ENCODE peak calls at places on chromosomes 16 and 17, in five cellular contexts. T, D, Y, S and W are unnamed samples. For H3K4me1, the result is how much of the 10 kb centered on the place peaks cover.

GRCh38 chr16:1097800-1098199 is 1.8 kb upstream of the C1QTNF8 start:
- DNase-seq in T (no peak), D (no peak), Y (no peak), S (no peak), W (no peak)

GRCh38 chr16:83356266-83356665 is 451.5 kb upstream of the HSBP1 start:
- DNase-seq in T (peak), D (no peak), Y (peak), S (peak), W (peak)

GRCh38 chr17:28272166-28272565 is 46.8 kb upstream of the TMEM97 start:
- DNase-seq in T (no peak), D (no peak), Y (no peak), S (no peak), W (no peak)

GRCh38 chr17:62966426-62967110 is 533 bp downstream of the TANC2 start:
- DNase-seq in T (peak), D (peak), Y (no peak), S (peak), W (no peak)

GRCh38 chr17:624341-624860 is 90.2 kb downstream of the VPS53 start:
- DNase-seq in T (no peak), D (no peak), Y (no peak), S (no peak), W (no peak)

GRCh38 chr17:61412860-61413653 is 13.4 kb downstream of the TBX2 start:
- DNase-seq in T (peak), D (no peak), Y (no peak), S (peak), W (no peak)

GRCh38 chr17:37543527-37544122 is 53.9 kb downstream of the DUSP14 start:
- DNase-seq in T (no peak), D (no peak), Y (no peak), S (no peak), W (no peak)

GRCh38 chr16:47408491-47408890 is 52.4 kb downstream of the ITFG1 start:
- DNase-seq in T (no peak), D (no peak), Y (no peak), S (no peak), W (no peak)

GRCh38 chr17:27076814-27077213 is 217.1 kb upstream of the WSB1 start:
- DNase-seq in T (no peak), D (no peak), Y (no peak), S (no peak), W (no peak)

GRCh38 chr16:990516-991291 is 9.1 kb downstream of the SOX8 start:
- DNase-seq in T (peak), D (no peak), Y (no peak), S (no peak), W (no peak)

GRCh38 chr17:26782153-26782552 is 511.8 kb upstream of the WSB1 start:
- DNase-seq in T (no peak), D (no peak), Y (no peak), S (no peak), W (no peak)

GRCh38 chr16:56861756-56862155 is 3.3 kb upstream of the SLC12A3 start:
- DNase-seq in T (no peak), D (no peak), Y (no peak), S (no peak), W (no peak)

GRCh38 chr17:77366206-77366557 is 225.4 kb downstream of the SEC14L1 start:
- DNase-seq in T (no peak), D (no peak), Y (no peak), S (no peak), W (peak)

GRCh38 chr16:24686678-24687077 is 42.8 kb upstream of the TNRC6A start:
- DNase-seq in T (peak), D (no peak), Y (no peak), S (no peak), W (no peak)

GRCh38 chr16:17083628-17084027 is 387.1 kb downstream of the XYLT1 start:
- DNase-seq in T (peak), D (no peak), Y (no peak), S (no peak), W (no peak)

GRCh38 chr17:60640503-60640902 is 37.1 kb upstream of the BCAS3 start:
- DNase-seq in T (peak), D (no peak), Y (no peak), S (peak), W (peak)

GRCh38 chr17:82152556-82153294 is 54.7 kb upstream of the FASN start:
- DNase-seq in T (no peak), D (no peak), Y (no peak), S (no peak), W (no peak)

GRCh38 chr16:70573451-70574121 is 50.0 kb downstream of the SF3B3 start:
- DNase-seq in T (no peak), D (no peak), Y (peak), S (peak), W (peak)

GRCh38 chr17:81096741-81097133 is 61.8 kb downstream of the BAIAP2 start:
- DNase-seq in T (no peak), D (no peak), Y (no peak), S (no peak), W (no peak)

GRCh38 chr16:66563574-66564334 is 2.5 kb upstream of the CMTM1 start:
- DNase-seq in T (no peak), D (no peak), Y (no peak), S (no peak), W (no peak)

GRCh38 chr16:4660454-4661007 is 32.8 kb upstream of the NUDT16L1 start:
- DNase-seq in T (no peak), D (peak), Y (peak), S (peak), W (no peak)

GRCh38 chr17:63601439-63602371 is 1.0 kb downstream of the TACO1 start:
- DNase-seq in T (peak), D (no peak), Y (peak), S (peak), W (no peak)

GRCh38 chr17:8212312-8213180 is 2.2 kb upstream of the AURKB start:
- DNase-seq in T (no peak), D (no peak), Y (no peak), S (no peak), W (no peak)

GRCh38 chr17:12041316-12041715 is 20.6 kb downstream of the MAP2K4 start:
- DNase-seq in T (no peak), D (no peak), Y (peak), S (no peak), W (peak)

GRCh38 chr17:7107012-7107754 is 7.4 kb downstream of the ASGR2 start:
- DNase-seq in T (no peak), D (no peak), Y (no peak), S (no peak), W (no peak)

GRCh38 chr17:17120716-17121115 is 78.5 kb downstream of the MPRIP start:
- DNase-seq in T (no peak), D (no peak), Y (no peak), S (no peak), W (no peak)

GRCh38 chr16:86899156-86899555 is 320.8 kb downstream of the FOXL1 start:
- DNase-seq in T (no peak), D (no peak), Y (no peak), S (no peak), W (no peak)

GRCh38 chr16:86575754-86576557 is 2.4 kb upstream of the FOXL1 start:
- DNase-seq in T (peak), D (peak), Y (peak), S (peak), W (peak)

GRCh38 chr17:31739300-31739699 is 119.7 kb downstream of the COPRS start:
- DNase-seq in T (no peak), D (no peak), Y (peak), S (peak), W (no peak)

GRCh38 chr16:48317614-48318013 is 67.6 kb downstream of the SIAH1 start:
- DNase-seq in T (no peak), D (no peak), Y (peak), S (no peak), W (peak)

GRCh38 chr16:83615131-83615530 is 192.6 kb upstream of the HSBP1 start:
- DNase-seq in T (no peak), D (no peak), Y (peak), S (no peak), W (no peak)

GRCh38 chr16:12097523-12098428 is 121.2 kb downstream of the SNX29 start:
- DNase-seq in T (peak), D (no peak), Y (peak), S (peak), W (peak)

GRCh38 chr16:2692251-2692947 is 10.1 kb downstream of the KCTD5 start:
- DNase-seq in T (peak), D (no peak), Y (peak), S (no peak), W (no peak)

GRCh38 chr16:35906440-35906839 is 2447.0 kb downstream of the TP53TG3F start:
- DNase-seq in T (no peak), D (no peak), Y (no peak), S (no peak), W (no peak)

GRCh38 chr17:12974319-12974661 is 43.5 kb downstream of the ELAC2 start:
- DNase-seq in T (no peak), D (no peak), Y (peak), S (no peak), W (no peak)

GRCh38 chr17:18257747-18258355 is 687 bp downstream of the FLII start:
- DNase-seq in T (peak), D (no peak), Y (peak), S (peak), W (peak)

GRCh38 chr16:79607587-79607986 is 7.0 kb upstream of the MAF start:
- DNase-seq in T (no peak), D (no peak), Y (peak), S (peak), W (peak)

GRCh38 chr16:25868966-25869365 is 177.2 kb downstream of the HS3ST4 start:
- DNase-seq in T (no peak), D (no peak), Y (no peak), S (no peak), W (no peak)

DNA sequence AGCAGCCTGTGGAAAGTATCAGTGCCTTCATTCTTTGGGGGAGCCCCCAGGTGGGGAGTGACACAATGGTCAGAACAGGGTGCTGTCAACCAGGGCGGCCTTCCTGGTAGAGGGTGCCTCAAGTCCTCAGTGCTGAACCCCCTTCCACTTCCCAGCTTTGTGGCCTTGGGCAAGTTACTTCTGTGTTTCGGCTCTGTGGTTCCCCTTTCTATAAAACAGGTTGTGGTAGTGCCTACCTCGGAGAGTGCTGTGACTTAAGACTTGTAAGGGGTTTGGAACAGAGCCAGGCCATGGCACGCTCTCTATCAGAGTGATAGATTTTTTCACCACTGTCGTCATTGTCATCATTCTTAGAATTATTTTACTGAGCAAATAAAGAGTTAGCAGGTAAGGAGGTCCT is 141.1 kb downstream of the CCDC182 start:
- DNase-seq in T (no peak), D (peak), Y (no peak), S (no peak), W (no peak)
- H3K4me1 ChIP-seq in T (under half), D (half or more), Y (under half), S (under half), W (under half)

GRCh38 chr16:81666102-81666501 is 113.0 kb upstream of the PLCG2 start:
- DNase-seq in T (no peak), D (no peak), Y (no peak), S (no peak), W (no peak)
- H3K4me1 ChIP-seq in T (under half), D (under half), Y (under half), S (under half), W (under half)

GRCh38 chr17:72409405-72410002 is 288.7 kb downstream of the SOX9 start:
- DNase-seq in T (no peak), D (no peak), Y (no peak), S (no peak), W (no peak)
- H3K4me1 ChIP-seq in T (under half), D (under half), Y (under half), S (under half), W (under half)

GRCh38 chr17:78875738-78876597 is 27.0 kb downstream of the CEP295NL start:
- DNase-seq in T (no peak), D (no peak), Y (peak), S (no peak), W (peak)
- H3K4me1 ChIP-seq in T (under half), D (under half), Y (under half), S (under half), W (under half)

DNA sequence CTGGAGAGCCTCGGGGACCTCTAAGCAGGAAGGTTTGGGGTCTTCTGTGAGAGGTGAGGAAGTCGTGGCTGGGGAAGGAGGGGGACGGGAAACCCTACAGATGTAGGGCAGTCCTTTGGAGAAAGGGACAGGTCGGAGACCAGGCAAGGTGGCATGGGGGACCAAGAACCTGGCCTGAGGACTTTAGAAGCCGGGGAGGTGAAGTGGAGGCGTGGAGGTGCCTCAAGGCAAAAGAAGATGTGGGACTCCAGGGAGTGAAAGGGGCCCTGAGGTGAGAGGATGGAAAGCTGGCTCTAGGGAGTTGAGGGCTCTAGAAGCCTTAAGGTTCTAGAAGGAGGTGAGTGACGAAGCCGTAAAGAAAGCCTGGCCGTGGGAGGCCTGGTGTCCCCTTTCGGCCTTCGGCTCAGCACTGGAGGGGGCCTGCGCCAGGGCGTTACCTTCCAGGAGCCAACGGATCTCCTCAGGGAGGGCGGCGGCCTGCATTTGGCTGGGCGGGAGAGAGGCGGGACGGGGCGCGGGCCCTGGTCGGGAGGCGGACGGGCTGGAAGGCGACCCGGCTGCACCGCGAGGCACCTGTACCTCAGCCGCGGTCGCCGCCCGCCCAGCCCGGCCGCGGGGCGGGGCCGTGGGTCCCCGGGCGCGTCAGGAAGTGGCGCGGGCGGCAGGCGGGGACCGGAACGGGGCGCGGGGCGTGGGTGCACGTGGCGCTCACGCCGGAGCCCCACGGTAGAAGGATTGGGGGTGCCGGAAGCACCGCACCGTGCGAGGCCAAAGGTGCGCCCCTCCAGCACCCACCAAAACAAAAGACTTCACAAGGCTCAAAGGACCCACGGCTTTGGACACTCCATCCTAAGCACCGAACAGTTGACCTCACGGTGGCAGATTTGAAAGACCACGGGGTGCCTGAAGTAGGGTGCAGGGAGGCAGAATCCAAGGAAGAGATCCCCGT is at the start of gene SKAP1:
- DNase-seq in T (peak), D (peak), Y (no peak), S (peak), W (no peak)
- H3K4me1 ChIP-seq in T (under half), D (half or more), Y (under half), S (under half), W (under half)

GRCh38 chr16:75113541-75114121 is 2.9 kb downstream of the LDHD start:
- DNase-seq in T (no peak), D (no peak), Y (no peak), S (no peak), W (no peak)
- H3K4me1 ChIP-seq in T (under half), D (under half), Y (under half), S (under half), W (under half)

GRCh38 chr17:79954281-79955166 is 81.1 kb downstream of the TBC1D16 start:
- DNase-seq in T (no peak), D (no peak), Y (no peak), S (no peak), W (no peak)
- H3K4me1 ChIP-seq in T (under half), D (under half), Y (under half), S (under half), W (under half)

DNA sequence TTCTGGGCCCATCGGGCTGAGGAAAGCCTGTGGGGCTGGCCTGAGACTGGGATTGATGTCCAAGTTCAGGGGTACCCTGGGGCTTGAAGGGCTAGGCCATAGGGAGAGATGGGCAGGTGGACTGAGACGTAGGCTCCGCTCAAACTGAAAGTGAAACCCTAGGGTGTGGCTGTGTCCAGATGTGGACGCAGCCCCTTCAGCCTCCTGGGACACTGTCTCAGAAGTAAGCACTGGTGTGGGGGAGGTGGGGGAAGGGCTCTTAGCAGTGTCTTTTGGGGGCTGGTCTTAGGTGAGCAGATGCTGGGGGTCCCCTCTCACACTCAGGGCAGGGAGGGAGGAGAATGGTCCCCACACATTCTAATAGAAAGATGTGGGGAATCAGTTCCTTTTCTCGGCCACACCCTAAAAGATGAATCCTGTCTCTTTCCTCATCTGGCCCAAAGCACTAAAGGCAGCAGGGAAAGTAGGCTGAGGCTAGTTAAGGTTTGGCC is 5.5 kb downstream of the FMNL1 start:
- DNase-seq in T (no peak), D (no peak), Y (no peak), S (peak), W (no peak)
- H3K4me1 ChIP-seq in T (under half), D (half or more), Y (under half), S (under half), W (under half)

GRCh38 chr16:85202631-85203461 is 90.6 kb upstream of the CIBAR2 start:
- DNase-seq in T (peak), D (no peak), Y (peak), S (peak), W (no peak)
- H3K4me1 ChIP-seq in T (under half), D (under half), Y (half or more), S (half or more), W (under half)

GRCh38 chr16:31714899-31715504 is 158.6 kb upstream of the ZNF267 start:
- DNase-seq in T (no peak), D (no peak), Y (no peak), S (no peak), W (no peak)
- H3K4me1 ChIP-seq in T (under half), D (under half), Y (under half), S (under half), W (under half)